ENCODE peak calls at places on chromosomes 12 and 14, in five cellular contexts. One of them, this sample, is unnamed.

GRCh38 chr12:109020750-109021380 is at the start of gene SVOP:
- ATAC-seq in activated naive CD8-positive, alpha-beta T cell treated with anti-CD3 and anti-CD28 coated beads, Interleukin-2, amount 10 ng/mL, durations not matched to agents 7 days and 5 days: no peak
- ATAC-seq in stimulated activated naive CD8-positive, alpha-beta T cell treated with anti-CD3 and anti-CD28 coated beads, Interleukin-15, Interleukin-2, amounts not matched to agents 100 U/mL and 50 U/mL, for 24 hours: no peak
- ATAC-seq in left cardiac atrium: peak
- ATAC-seq in activated CD8-positive, alpha-beta T cell treated with anti-CD3 and anti-CD28 coated beads, Interleukin-2, amount 10 ng/mL, durations not matched to agents 7 days and 5 days: peak
- ATAC-seq in this sample: peak

GRCh38 chr12:124162151-124163110 is 132.5 kb upstream of the RFLNA start:
- ATAC-seq in activated naive CD8-positive, alpha-beta T cell treated with anti-CD3 and anti-CD28 coated beads, Interleukin-2, amount 10 ng/mL, durations not matched to agents 7 days and 5 days: no peak
- ATAC-seq in stimulated activated naive CD8-positive, alpha-beta T cell treated with anti-CD3 and anti-CD28 coated beads, Interleukin-15, Interleukin-2, amounts not matched to agents 100 U/mL and 50 U/mL, for 24 hours: no peak
- ATAC-seq in left cardiac atrium: no peak
- ATAC-seq in activated CD8-positive, alpha-beta T cell treated with anti-CD3 and anti-CD28 coated beads, Interleukin-2, amount 10 ng/mL, durations not matched to agents 7 days and 5 days: peak
- ATAC-seq in this sample: no peak

GRCh38 chr12:70402597-70402996 is 36.5 kb downstream of the KCNMB4 start:
- ATAC-seq in activated naive CD8-positive, alpha-beta T cell treated with anti-CD3 and anti-CD28 coated beads, Interleukin-2, amount 10 ng/mL, durations not matched to agents 7 days and 5 days: no peak
- ATAC-seq in stimulated activated naive CD8-positive, alpha-beta T cell treated with anti-CD3 and anti-CD28 coated beads, Interleukin-15, Interleukin-2, amounts not matched to agents 100 U/mL and 50 U/mL, for 24 hours: no peak
- ATAC-seq in left cardiac atrium: no peak
- ATAC-seq in activated CD8-positive, alpha-beta T cell treated with anti-CD3 and anti-CD28 coated beads, Interleukin-2, amount 10 ng/mL, durations not matched to agents 7 days and 5 days: no peak
- ATAC-seq in this sample: no peak

GRCh38 chr12:132040906-132041606 is 91.3 kb downstream of the EP400 start:
- ATAC-seq in activated naive CD8-positive, alpha-beta T cell treated with anti-CD3 and anti-CD28 coated beads, Interleukin-2, amount 10 ng/mL, durations not matched to agents 7 days and 5 days: no peak
- ATAC-seq in stimulated activated naive CD8-positive, alpha-beta T cell treated with anti-CD3 and anti-CD28 coated beads, Interleukin-15, Interleukin-2, amounts not matched to agents 100 U/mL and 50 U/mL, for 24 hours: no peak
- ATAC-seq in left cardiac atrium: no peak
- ATAC-seq in activated CD8-positive, alpha-beta T cell treated with anti-CD3 and anti-CD28 coated beads, Interleukin-2, amount 10 ng/mL, durations not matched to agents 7 days and 5 days: no peak
- ATAC-seq in this sample: no peak

GRCh38 chr14:105052110-105052458 is 13.1 kb downstream of the GPR132 start:
- ATAC-seq in activated naive CD8-positive, alpha-beta T cell treated with anti-CD3 and anti-CD28 coated beads, Interleukin-2, amount 10 ng/mL, durations not matched to agents 7 days and 5 days: no peak
- ATAC-seq in stimulated activated naive CD8-positive, alpha-beta T cell treated with anti-CD3 and anti-CD28 coated beads, Interleukin-15, Interleukin-2, amounts not matched to agents 100 U/mL and 50 U/mL, for 24 hours: no peak
- ATAC-seq in left cardiac atrium: no peak
- ATAC-seq in activated CD8-positive, alpha-beta T cell treated with anti-CD3 and anti-CD28 coated beads, Interleukin-2, amount 10 ng/mL, durations not matched to agents 7 days and 5 days: no peak
- ATAC-seq in this sample: no peak

GRCh38 chr12:26187014-26187413 is 8.4 kb upstream of the SSPN start:
- ATAC-seq in activated naive CD8-positive, alpha-beta T cell treated with anti-CD3 and anti-CD28 coated beads, Interleukin-2, amount 10 ng/mL, durations not matched to agents 7 days and 5 days: no peak
- ATAC-seq in stimulated activated naive CD8-positive, alpha-beta T cell treated with anti-CD3 and anti-CD28 coated beads, Interleukin-15, Interleukin-2, amounts not matched to agents 100 U/mL and 50 U/mL, for 24 hours: no peak
- ATAC-seq in left cardiac atrium: no peak
- ATAC-seq in activated CD8-positive, alpha-beta T cell treated with anti-CD3 and anti-CD28 coated beads, Interleukin-2, amount 10 ng/mL, durations not matched to agents 7 days and 5 days: no peak
- ATAC-seq in this sample: no peak

GRCh38 chr14:53126705-53127104 is 26.4 kb downstream of the DDHD1 start:
- ATAC-seq in activated naive CD8-positive, alpha-beta T cell treated with anti-CD3 and anti-CD28 coated beads, Interleukin-2, amount 10 ng/mL, durations not matched to agents 7 days and 5 days: no peak
- ATAC-seq in stimulated activated naive CD8-positive, alpha-beta T cell treated with anti-CD3 and anti-CD28 coated beads, Interleukin-15, Interleukin-2, amounts not matched to agents 100 U/mL and 50 U/mL, for 24 hours: no peak
- ATAC-seq in left cardiac atrium: no peak
- ATAC-seq in activated CD8-positive, alpha-beta T cell treated with anti-CD3 and anti-CD28 coated beads, Interleukin-2, amount 10 ng/mL, durations not matched to agents 7 days and 5 days: peak
- ATAC-seq in this sample: no peak

GRCh38 chr12:2229661-2230539 is 177.1 kb downstream of the CACNA1C start:
- ATAC-seq in activated naive CD8-positive, alpha-beta T cell treated with anti-CD3 and anti-CD28 coated beads, Interleukin-2, amount 10 ng/mL, durations not matched to agents 7 days and 5 days: no peak
- ATAC-seq in stimulated activated naive CD8-positive, alpha-beta T cell treated with anti-CD3 and anti-CD28 coated beads, Interleukin-15, Interleukin-2, amounts not matched to agents 100 U/mL and 50 U/mL, for 24 hours: peak
- ATAC-seq in left cardiac atrium: peak
- ATAC-seq in activated CD8-positive, alpha-beta T cell treated with anti-CD3 and anti-CD28 coated beads, Interleukin-2, amount 10 ng/mL, durations not matched to agents 7 days and 5 days: no peak
- ATAC-seq in this sample: no peak

This sample was measured in SK-N-SH treated with all-trans-retinoic acid at 6 μM for 48 hours.